ENCODE peak calls at places on chromosome 2, in five cellular contexts. W, E, H, M and Q are unnamed samples. For H3K4me1, the result is how much of the 10 kb centered on the place peaks cover.

GRCh38 chr2:197700960-197701359 is 4.2 kb upstream of the MARS2 start:
- DNase-seq in W (no peak), E (no peak), H (no peak), M (no peak), Q (no peak)

GRCh38 chr2:124993809-124994208 is 968.7 kb downstream of the CNTNAP5 start:
- DNase-seq in W (no peak), E (no peak), H (no peak), M (no peak), Q (no peak)

GRCh38 chr2:15980605-15981098 is 40.3 kb downstream of the MYCN start:
- DNase-seq in W (no peak), E (no peak), H (no peak), M (peak), Q (no peak)

GRCh38 chr2:74181739-74182138 is 3.1 kb upstream of the MOB1A start:
- DNase-seq in W (peak), E (no peak), H (no peak), M (no peak), Q (no peak)

GRCh38 chr2:212935749-212936148 is 215.7 kb downstream of the IKZF2 start:
- DNase-seq in W (no peak), E (no peak), H (no peak), M (no peak), Q (no peak)

GRCh38 chr2:128043041-128043440 is 15.2 kb upstream of the SAP130 start:
- DNase-seq in W (no peak), E (no peak), H (no peak), M (no peak), Q (no peak)

GRCh38 chr2:32377928-32378327 is 21.1 kb downstream of the BIRC6 start:
- DNase-seq in W (no peak), E (no peak), H (no peak), M (no peak), Q (no peak)

GRCh38 chr2:47089083-47089464 is 66.0 kb downstream of the STPG4 start:
- DNase-seq in W (peak), E (peak), H (peak), M (no peak), Q (no peak)

GRCh38 chr2:3493610-3493997 is 25.7 kb downstream of the ADI1 start:
- DNase-seq in W (peak), E (peak), H (peak), M (no peak), Q (peak)

GRCh38 chr2:191677091-191677645 is 768 bp upstream of the NABP1 start:
- DNase-seq in W (peak), E (peak), H (peak), M (no peak), Q (peak)

GRCh38 chr2:172252154-172252553 is 149.5 kb upstream of the DLX2 start:
- DNase-seq in W (no peak), E (no peak), H (no peak), M (no peak), Q (peak)

GRCh38 chr2:75065402-75066008 is 107.1 kb downstream of the POLE4 start:
- DNase-seq in W (no peak), E (no peak), H (no peak), M (no peak), Q (peak)

GRCh38 chr2:3305431-3305830 is 72.2 kb downstream of the EIPR1 start:
- DNase-seq in W (no peak), E (no peak), H (no peak), M (no peak), Q (no peak)

GRCh38 chr2:146135245-146135644 is 1615.3 kb upstream of the ZEB2 start:
- DNase-seq in W (no peak), E (no peak), H (no peak), M (no peak), Q (no peak)

GRCh38 chr2:160142472-160142871 is 57.6 kb downstream of the ITGB6 start:
- DNase-seq in W (no peak), E (no peak), H (no peak), M (no peak), Q (no peak)

GRCh38 chr2:70498528-70498927 is 55.1 kb downstream of the TGFA start:
- DNase-seq in W (no peak), E (no peak), H (no peak), M (no peak), Q (no peak)

GRCh38 chr2:11404381-11405073 is 60.1 kb upstream of the ROCK2 start:
- DNase-seq in W (no peak), E (no peak), H (no peak), M (no peak), Q (peak)

GRCh38 chr2:36379710-36380448 is 24.3 kb downstream of the CRIM1 start:
- DNase-seq in W (no peak), E (no peak), H (no peak), M (no peak), Q (no peak)

GRCh38 chr2:210655229-210655628 is 98.8 kb downstream of the CPS1 start:
- DNase-seq in W (no peak), E (no peak), H (no peak), M (no peak), Q (no peak)

GRCh38 chr2:164745012-164745797 is 96.4 kb downstream of the COBLL1 start:
- DNase-seq in W (no peak), E (no peak), H (peak), M (no peak), Q (peak)

GRCh38 chr2:109321570-109321969 is 192.6 kb downstream of the SH3RF3 start:
- DNase-seq in W (no peak), E (no peak), H (no peak), M (no peak), Q (no peak)

GRCh38 chr2:159098815-159099455 is 130.5 kb downstream of the TANC1 start:
- DNase-seq in W (no peak), E (no peak), H (peak), M (peak), Q (peak)

GRCh38 chr2:184599875-184600227 is 1.5 kb downstream of the ZNF804A start:
- DNase-seq in W (no peak), E (no peak), H (no peak), M (no peak), Q (peak)

GRCh38 chr2:110770696-110771425 is 38.5 kb downstream of the ACOXL start:
- DNase-seq in W (no peak), E (peak), H (no peak), M (no peak), Q (no peak)

GRCh38 chr2:125730921-125731320 is 925.0 kb upstream of the GYPC start:
- DNase-seq in W (no peak), E (no peak), H (no peak), M (no peak), Q (no peak)

GRCh38 chr2:25332571-25332970 is 9.2 kb downstream of the DNMT3A start:
- DNase-seq in W (no peak), E (no peak), H (no peak), M (no peak), Q (no peak)

GRCh38 chr2:151799886-151800292 is 28.3 kb downstream of the ARL5A start:
- DNase-seq in W (peak), E (no peak), H (no peak), M (no peak), Q (no peak)

GRCh38 chr2:190050001-190050400 is 12.5 kb downstream of the MSTN start:
- DNase-seq in W (no peak), E (no peak), H (no peak), M (no peak), Q (no peak)

GRCh38 chr2:189566046-189566445 is 14.5 kb downstream of the SLC40A1 start:
- DNase-seq in W (no peak), E (no peak), H (no peak), M (no peak), Q (peak)

GRCh38 chr2:179655627-179656026 is 205.8 kb downstream of the ZNF385B start:
- DNase-seq in W (no peak), E (peak), H (no peak), M (no peak), Q (no peak)

GRCh38 chr2:11175293-11175795 is 20.1 kb downstream of the SLC66A3 start:
- DNase-seq in W (no peak), E (no peak), H (no peak), M (no peak), Q (no peak)

GRCh38 chr2:141923657-141924056 is 207.2 kb downstream of the LRP1B start:
- DNase-seq in W (no peak), E (no peak), H (no peak), M (no peak), Q (no peak)

GRCh38 chr2:26970928-26971627 is 641 bp downstream of the MAPRE3 start:
- DNase-seq in W (no peak), E (no peak), H (no peak), M (peak), Q (peak)

GRCh38 chr2:103252781-103253180 is 490.9 kb downstream of the TMEM182 start:
- DNase-seq in W (no peak), E (no peak), H (no peak), M (no peak), Q (no peak)

DNA sequence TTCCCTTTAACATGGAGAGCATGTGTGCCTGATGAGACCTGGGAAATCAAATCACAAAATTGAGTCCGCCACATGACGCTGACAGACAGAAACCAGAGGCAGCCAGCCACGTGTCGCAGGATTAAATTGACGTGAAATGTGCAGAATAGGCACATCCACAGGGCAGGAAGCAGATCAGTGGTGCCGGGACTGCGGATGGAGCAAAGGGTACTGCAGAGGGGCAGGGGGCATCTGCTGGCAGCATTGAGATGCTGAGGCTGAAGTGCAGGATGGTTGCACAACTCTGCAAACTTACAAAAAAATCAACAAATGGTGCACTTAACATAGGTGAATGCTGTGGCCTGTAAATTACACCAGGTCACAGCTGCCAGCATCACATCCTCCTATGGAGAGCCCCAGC is 48.2 kb upstream of the TUBA3E start:
- DNase-seq in W (no peak), E (no peak), H (no peak), M (no peak), Q (no peak)
- TF ChIP-seq MAX in W (no peak), E (no peak), H (no peak), M (no peak), Q (no peak)

GRCh38 chr2:174121612-174122011 is 126.7 kb downstream of the OLA1 start:
- DNase-seq in W (no peak), E (no peak), H (no peak), M (no peak), Q (peak)
- TF ChIP-seq JUN in W (no peak), E (no peak), H (no peak), M (no peak), Q (peak)

DNA sequence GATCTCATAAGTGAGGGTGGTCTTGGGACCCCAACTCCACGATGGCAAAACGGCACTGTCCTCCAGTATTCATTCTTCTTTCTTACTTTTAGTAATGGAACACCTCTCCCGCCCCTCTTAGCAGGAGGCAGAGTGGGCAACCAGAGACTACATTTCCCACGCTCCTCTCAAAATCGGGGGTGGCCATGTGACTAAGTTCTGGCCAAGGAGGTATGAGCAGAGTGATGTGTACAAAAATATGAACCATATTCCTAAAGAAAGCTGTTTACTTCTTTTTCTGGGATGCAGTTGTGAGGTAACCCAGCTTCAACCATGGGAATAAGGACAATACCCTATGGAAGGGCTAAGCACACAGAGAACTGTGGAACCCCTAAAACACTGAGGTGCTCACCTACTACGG is 12.8 kb downstream of the REV1 start:
- DNase-seq in W (no peak), E (no peak), H (no peak), M (no peak), Q (no peak)
- H3K4me1 ChIP-seq in W (under half), E (under half), H (half or more), M (under half), Q (under half)

GRCh38 chr2:234050455-234051135 is at the start of gene SPP2:
- DNase-seq in W (no peak), E (no peak), H (no peak), M (no peak), Q (no peak)
- TF ChIP-seq MAX in W (no peak), E (no peak), H (no peak), M (no peak), Q (no peak)

GRCh38 chr2:173741715-173742114 is 223.5 kb downstream of the SP3 start:
- DNase-seq in W (no peak), E (no peak), H (no peak), M (no peak), Q (no peak)
- TF ChIP-seq JUN in W (no peak), E (no peak), H (no peak), M (no peak), Q (no peak)

GRCh38 chr2:98828793-98829371 is 98.0 kb upstream of the MGAT4A start:
- DNase-seq in W (no peak), E (no peak), H (peak), M (no peak), Q (no peak)
- H3K4me1 ChIP-seq in W (under half), E (under half), H (half or more), M (under half), Q (under half)

GRCh38 chr2:120389036-120389391 is 43.1 kb downstream of the INHBB start:
- DNase-seq in W (no peak), E (no peak), H (no peak), M (no peak), Q (no peak)

GRCh38 chr2:120390381-120391055 is 44.6 kb downstream of the INHBB start:
- DNase-seq in W (no peak), E (no peak), H (no peak), M (no peak), Q (no peak)

GRCh38 chr2:120385355-120386127 is 39.6 kb downstream of the INHBB start:
- DNase-seq in W (no peak), E (no peak), H (no peak), M (no peak), Q (no peak)

GRCh38 chr2:120391905-120392665 is 46.1 kb downstream of the INHBB start:
- DNase-seq in W (no peak), E (no peak), H (no peak), M (no peak), Q (no peak)

DNA sequence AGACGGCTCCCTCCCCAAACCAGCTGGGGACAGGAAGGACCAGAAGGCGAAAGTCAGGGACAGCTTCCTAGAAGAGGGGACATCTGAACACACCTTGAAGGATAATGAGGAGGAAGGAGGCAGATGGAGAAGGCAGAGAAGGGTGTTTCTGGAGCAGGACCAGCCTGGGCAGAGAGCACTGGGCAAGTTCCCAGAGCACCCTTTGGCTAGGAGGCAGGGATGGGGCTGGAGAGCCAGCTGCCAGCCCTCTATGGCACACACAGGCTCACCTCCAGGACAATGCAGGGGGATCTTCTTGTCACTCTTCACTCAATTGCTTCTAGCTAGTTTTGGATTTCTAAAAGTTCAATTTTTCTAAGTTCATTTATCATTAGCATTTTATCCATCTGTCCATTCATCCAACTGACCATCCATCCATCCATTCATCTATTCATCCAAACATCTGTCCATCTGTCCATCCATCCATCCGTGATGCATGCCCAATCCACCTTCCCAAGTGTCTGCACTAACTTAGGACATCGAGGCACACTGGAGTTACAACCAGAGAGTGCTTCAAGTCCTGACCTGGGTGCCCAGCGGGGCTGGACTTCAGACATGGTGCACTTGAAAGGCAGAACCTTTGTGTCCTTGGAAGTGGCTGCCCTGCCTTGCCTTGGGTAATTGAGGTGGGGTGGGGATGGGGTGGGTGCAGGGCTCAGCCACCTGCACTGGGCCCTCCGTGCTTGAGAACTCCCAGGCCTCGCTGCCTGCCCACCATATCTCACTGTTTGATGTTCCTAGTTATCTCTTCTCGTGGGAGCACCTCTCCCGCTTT is 42.5 kb downstream of the INHBB start:
- DNase-seq in W (no peak), E (no peak), H (no peak), M (no peak), Q (no peak)
- TF ChIP-seq MAX in W (no peak), E (no peak), H (no peak), M (no peak), Q (no peak)

GRCh38 chr2:205593891-205594290 is 88.4 kb upstream of the NRP2 start:
- DNase-seq in W (no peak), E (no peak), H (no peak), M (no peak), Q (no peak)
- TF ChIP-seq JUN in W (no peak), E (no peak), H (no peak), M (no peak), Q (no peak)

GRCh38 chr2:105854972-105855371 is 110.3 kb downstream of the NCK2 start:
- DNase-seq in W (no peak), E (no peak), H (no peak), M (no peak), Q (no peak)

GRCh38 chr2:105853354-105854088 is 108.8 kb downstream of the NCK2 start:
- DNase-seq in W (no peak), E (no peak), H (no peak), M (no peak), Q (no peak)

GRCh38 chr2:105849431-105850179 is 104.9 kb downstream of the NCK2 start:
- DNase-seq in W (no peak), E (no peak), H (no peak), M (no peak), Q (no peak)

GRCh38 chr2:105848367-105848766 is 103.7 kb downstream of the NCK2 start:
- DNase-seq in W (no peak), E (no peak), H (no peak), M (no peak), Q (no peak)

DNA sequence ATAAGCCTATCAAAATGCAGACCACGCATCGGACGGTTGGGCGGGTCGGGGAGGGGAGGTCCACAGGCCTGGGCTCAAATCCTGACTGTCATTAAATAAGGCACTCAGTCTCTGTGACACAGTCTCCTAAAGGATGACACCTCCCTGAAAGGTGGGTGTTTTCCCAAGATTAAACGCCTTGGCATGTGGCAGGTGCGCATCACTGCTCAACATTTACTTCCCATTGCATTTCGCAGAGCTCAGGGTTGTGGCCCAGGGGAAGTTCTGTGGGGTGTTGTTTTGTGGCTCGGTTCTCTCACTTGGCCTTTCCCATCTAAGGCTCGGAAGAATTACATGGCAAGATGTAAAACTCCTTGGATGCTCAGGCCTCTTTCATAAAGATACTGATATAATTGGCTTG is 107.4 kb downstream of the NCK2 start:
- DNase-seq in W (peak), E (no peak), H (no peak), M (no peak), Q (no peak)
- H3K4me1 ChIP-seq in W (under half), E (under half), H (under half), M (under half), Q (under half)